ENCODE peak calls at places on chromosomes 11 and 22, in four cellular contexts. V, B, O and T are unnamed samples.
A peak's percentile ranks its signal among the peaks of the same experiment; 100 is the strongest.

GRCh38 chr11:114607753-114608459 is 12.3 kb upstream of the NXPE4 start:
- DNase-seq in O (no peak), V (no peak), B (no peak), T (no peak)

GRCh38 chr11:9861860-9862725 is 198.2 kb downstream of the SWAP70 start:
- DNase-seq in O (peak; percentile 88), B (peak; percentile 79), V (peak; percentile 60), T (peak; percentile 64)

GRCh38 chr22:19292262-19293230 is 1.0 kb upstream of the CLTCL1 start:
- DNase-seq in O (no peak), V (no peak), B (no peak), T (no peak)

GRCh38 chr11:74570266-74571061 is 21.9 kb upstream of the POLD3 start:
- DNase-seq in O (peak; percentile 70), B (peak; percentile 68), V (peak; percentile 53), T (peak; percentile 57)

GRCh38 chr22:19291218-19291579 is 320 bp downstream of the CLTCL1 start:
- DNase-seq in B (peak; percentile 77), O (no peak), V (peak; percentile 46), T (no peak)

GRCh38 chr11:62169935-62170334 is 20.1 kb upstream of the SCGB1D1 start:
- DNase-seq in V (no peak), B (no peak), O (no peak), T (no peak)

GRCh38 chr11:66866007-66866406 is 9.1 kb downstream of the LRFN4 start:
- DNase-seq in B (no peak), O (no peak), V (no peak), T (no peak)

GRCh38 chr22:17121235-17122195 is at the start of gene TMEM121B:
- DNase-seq in O (peak; percentile 14), V (peak; percentile 94), B (peak; percentile 41), T (no peak)

GRCh38 chr22:37088108-37088605 is 21.4 kb downstream of the TMPRSS6 start:
- DNase-seq in V (no peak), B (peak; percentile 37), O (peak; percentile 53), T (no peak)

GRCh38 chr11:73439002-73439843 is 63.0 kb downstream of the RELT start:
- DNase-seq in O (no peak), V (no peak), B (no peak), T (peak; percentile 45)

GRCh38 chr11:30889116-30889765 is 303.1 kb upstream of the MPPED2 start:
- DNase-seq in V (no peak), O (no peak), B (no peak), T (no peak)

GRCh38 chr11:611001-611996 is 4.5 kb downstream of the IRF7 start:
- DNase-seq in O (no peak), B (no peak), V (no peak), T (no peak)

DNA sequence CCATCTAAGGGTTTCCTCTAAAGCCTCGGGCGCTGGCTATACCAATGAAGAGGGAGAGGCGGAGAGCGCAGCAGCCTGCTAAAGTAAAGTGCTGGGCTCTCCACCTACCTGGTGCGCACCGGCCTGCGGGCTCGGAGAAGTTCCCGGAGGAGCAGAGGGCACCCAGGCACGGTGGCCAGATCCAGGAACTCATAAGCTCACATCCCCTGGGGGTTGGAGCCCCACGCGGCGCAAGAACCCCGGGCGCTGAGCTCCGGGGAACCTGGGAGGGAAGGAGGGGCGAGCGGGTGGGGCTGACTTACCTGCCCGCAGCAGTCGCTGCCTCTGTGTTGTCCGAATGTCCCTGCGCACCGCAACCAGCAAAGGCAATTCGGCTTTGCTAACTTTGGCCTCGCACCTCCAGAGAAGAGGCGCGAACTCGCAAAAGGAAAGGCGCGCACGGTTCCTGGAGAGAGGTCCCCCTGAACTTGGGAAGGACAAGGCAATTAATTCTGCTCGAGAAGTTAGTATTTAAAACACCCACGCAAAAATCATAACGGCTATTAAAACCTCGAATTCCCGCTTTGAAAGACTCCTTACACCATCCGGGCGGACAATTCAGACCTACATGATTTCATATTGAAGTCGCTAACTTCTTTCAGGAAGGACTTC is 127.6 kb upstream of the C11orf58 start:
- DNase-seq in V (peak; percentile 62), B (no peak), O (no peak), T (no peak)
- TF ChIP-seq HMGXB4 in V (no peak), B (no peak), O (no peak), T (no peak)

GRCh38 chr11:123729602-123730001 is 11.9 kb downstream of the ZNF202 start:
- DNase-seq in V (no peak), O (no peak), B (no peak), T (no peak)
- TF ChIP-seq HMGXB4 in V (no peak), O (no peak), B (no peak), T (no peak)

DNA sequence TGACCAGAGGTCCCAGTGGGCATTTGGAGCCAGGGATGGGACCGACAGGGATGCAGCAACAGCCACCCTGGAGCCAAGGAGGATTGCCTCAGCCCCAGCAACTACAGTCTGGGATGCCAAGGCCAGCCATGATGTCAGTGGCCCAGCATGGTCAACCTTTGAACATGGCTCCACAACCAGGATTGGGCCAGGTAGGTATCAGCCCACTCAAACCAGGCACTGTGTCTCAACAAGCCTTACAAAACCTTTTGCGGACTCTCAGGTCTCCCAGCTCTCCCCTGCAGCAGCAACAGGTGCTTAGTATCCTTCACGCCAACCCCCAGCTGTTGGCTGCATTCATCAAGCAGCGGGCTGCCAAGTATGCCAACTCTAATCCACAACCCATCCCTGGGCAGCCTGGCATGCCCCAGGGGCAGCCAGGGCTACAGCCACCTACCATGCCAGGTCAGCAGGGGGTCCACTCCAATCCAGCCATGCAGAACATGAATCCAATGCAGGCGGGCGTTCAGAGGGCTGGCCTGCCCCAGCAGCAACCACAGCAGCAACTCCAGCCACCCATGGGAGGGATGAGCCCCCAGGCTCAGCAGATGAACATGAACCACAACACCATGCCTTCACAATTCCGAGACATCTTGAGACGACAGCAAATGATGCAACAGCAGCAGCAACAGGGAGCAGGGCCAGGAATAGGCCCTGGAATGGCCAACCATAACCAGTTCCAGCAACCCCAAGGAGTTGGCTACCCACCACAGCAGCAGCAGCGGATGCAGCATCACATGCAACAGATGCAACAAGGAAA is 27.3 kb upstream of the L3MBTL2 start:
- DNase-seq in V (no peak), O (no peak), B (no peak), T (no peak)
- TF ChIP-seq HMGXB4 in V (no peak), O (no peak), B (no peak), T (no peak)

GRCh38 chr11:44893250-44894216 is 57.1 kb downstream of the TP53I11 start:
- DNase-seq in B (no peak), O (no peak), V (no peak), T (no peak)
- TF ChIP-seq HMGXB4 in B (no peak), O (no peak), V (no peak), T (no peak)